ENCODE peak calls at places on chromosomes 16 and 17, in seven cellular contexts. One of them, this sample, is unnamed.

GRCh38 chr16:87201777-87202176 is 115.4 kb downstream of the C16orf95 start:
- DNase-seq in A172: no peak
- DNase-seq in frontal cortex: no peak
- DNase-seq in Peyer's patch: no peak
- DNase-seq in retina: no peak
- DNase-seq in activated T-cell treated with anti-CD3 and anti-CD28 coated beads, Interleukin-2, amount 50 U/mL, for 4 hours: no peak
- DNase-seq in fibroblast of the aortic adventitia: peak
- DNase-seq in this sample: no peak

GRCh38 chr17:68035131-68035522 is 408 bp upstream of the KPNA2 start:
- DNase-seq in activated T-cell treated with anti-CD3 and anti-CD28 coated beads, Interleukin-2, amount 50 U/mL, for 4 hours: peak
- DNase-seq in retina: no peak
- DNase-seq in fibroblast of the aortic adventitia: no peak
- DNase-seq in Peyer's patch: peak
- DNase-seq in frontal cortex: no peak
- DNase-seq in A172: no peak
- DNase-seq in this sample: peak

GRCh38 chr16:70679653-70680494 is 6.0 kb downstream of the MTSS2 start:
- DNase-seq in fibroblast of the aortic adventitia: no peak
- DNase-seq in frontal cortex: peak
- DNase-seq in A172: no peak
- DNase-seq in retina: peak
- DNase-seq in Peyer's patch: no peak
- DNase-seq in activated T-cell treated with anti-CD3 and anti-CD28 coated beads, Interleukin-2, amount 50 U/mL, for 4 hours: no peak
- DNase-seq in this sample: no peak

GRCh38 chr16:54171855-54172537 is 114.6 kb downstream of the IRX3 start:
- DNase-seq in fibroblast of the aortic adventitia: peak
- DNase-seq in Peyer's patch: no peak
- DNase-seq in activated T-cell treated with anti-CD3 and anti-CD28 coated beads, Interleukin-2, amount 50 U/mL, for 4 hours: no peak
- DNase-seq in frontal cortex: no peak
- DNase-seq in A172: no peak
- DNase-seq in retina: peak
- DNase-seq in this sample: no peak

GRCh38 chr17:62755139-62755851 is 52.8 kb downstream of the MARCHF10 start:
- DNase-seq in retina: no peak
- DNase-seq in A172: no peak
- DNase-seq in frontal cortex: no peak
- DNase-seq in activated T-cell treated with anti-CD3 and anti-CD28 coated beads, Interleukin-2, amount 50 U/mL, for 4 hours: no peak
- DNase-seq in fibroblast of the aortic adventitia: peak
- DNase-seq in Peyer's patch: no peak
- DNase-seq in this sample: no peak

GRCh38 chr17:15444805-15445204 is 22.6 kb downstream of the CDRT4 start:
- DNase-seq in activated T-cell treated with anti-CD3 and anti-CD28 coated beads, Interleukin-2, amount 50 U/mL, for 4 hours: no peak
- DNase-seq in frontal cortex: no peak
- DNase-seq in retina: no peak
- DNase-seq in fibroblast of the aortic adventitia: no peak
- DNase-seq in A172: peak
- DNase-seq in Peyer's patch: no peak
- DNase-seq in this sample: no peak

GRCh38 chr16:714079-714478 is 839 bp upstream of the METRN start:
- DNase-seq in A172: peak
- DNase-seq in activated T-cell treated with anti-CD3 and anti-CD28 coated beads, Interleukin-2, amount 50 U/mL, for 4 hours: no peak
- DNase-seq in Peyer's patch: no peak
- DNase-seq in frontal cortex: no peak
- DNase-seq in fibroblast of the aortic adventitia: no peak
- DNase-seq in retina: no peak
- DNase-seq in this sample: no peak

GRCh38 chr17:17740627-17741237 is 59.5 kb downstream of the RAI1 start:
- DNase-seq in fibroblast of the aortic adventitia: no peak
- DNase-seq in Peyer's patch: no peak
- DNase-seq in retina: peak
- DNase-seq in activated T-cell treated with anti-CD3 and anti-CD28 coated beads, Interleukin-2, amount 50 U/mL, for 4 hours: peak
- DNase-seq in frontal cortex: no peak
- DNase-seq in A172: no peak
- DNase-seq in this sample: no peak

GRCh38 chr16:88194397-88195020 is 188.2 kb upstream of the ZNF469 start:
- DNase-seq in Peyer's patch: peak
- DNase-seq in fibroblast of the aortic adventitia: no peak
- DNase-seq in retina: peak
- DNase-seq in frontal cortex: peak
- DNase-seq in activated T-cell treated with anti-CD3 and anti-CD28 coated beads, Interleukin-2, amount 50 U/mL, for 4 hours: no peak
- DNase-seq in A172: no peak
- DNase-seq in this sample: no peak

GRCh38 chr17:307741-308507 is 44.7 kb downstream of the RPH3AL start:
- DNase-seq in retina: peak
- DNase-seq in A172: no peak
- DNase-seq in frontal cortex: no peak
- DNase-seq in fibroblast of the aortic adventitia: peak
- DNase-seq in Peyer's patch: no peak
- DNase-seq in activated T-cell treated with anti-CD3 and anti-CD28 coated beads, Interleukin-2, amount 50 U/mL, for 4 hours: no peak
- DNase-seq in this sample: no peak

GRCh38 chr16:82061861-82062525 is 26.9 kb downstream of the HSD17B2 start:
- DNase-seq in A172: peak
- DNase-seq in activated T-cell treated with anti-CD3 and anti-CD28 coated beads, Interleukin-2, amount 50 U/mL, for 4 hours: no peak
- DNase-seq in frontal cortex: no peak
- DNase-seq in Peyer's patch: peak
- DNase-seq in retina: no peak
- DNase-seq in fibroblast of the aortic adventitia: peak
- DNase-seq in this sample: no peak

GRCh38 chr17:59002126-59002525 is 104.6 kb downstream of the TRIM37 start:
- DNase-seq in A172: no peak
- DNase-seq in fibroblast of the aortic adventitia: no peak
- DNase-seq in frontal cortex: no peak
- DNase-seq in activated T-cell treated with anti-CD3 and anti-CD28 coated beads, Interleukin-2, amount 50 U/mL, for 4 hours: no peak
- DNase-seq in Peyer's patch: no peak
- DNase-seq in retina: no peak
- DNase-seq in this sample: no peak

GRCh38 chr17:27290916-27291598 is 2.9 kb upstream of the WSB1 start:
- DNase-seq in A172: no peak
- DNase-seq in Peyer's patch: no peak
- DNase-seq in retina: no peak
- DNase-seq in activated T-cell treated with anti-CD3 and anti-CD28 coated beads, Interleukin-2, amount 50 U/mL, for 4 hours: no peak
- DNase-seq in frontal cortex: no peak
- DNase-seq in fibroblast of the aortic adventitia: no peak
- DNase-seq in this sample: no peak

GRCh38 chr17:45143101-45143670 is 5.1 kb upstream of the HEXIM1 start:
- DNase-seq in fibroblast of the aortic adventitia: no peak
- DNase-seq in A172: no peak
- DNase-seq in frontal cortex: no peak
- DNase-seq in Peyer's patch: no peak
- DNase-seq in activated T-cell treated with anti-CD3 and anti-CD28 coated beads, Interleukin-2, amount 50 U/mL, for 4 hours: no peak
- DNase-seq in retina: no peak
- DNase-seq in this sample: no peak

GRCh38 chr17:40150215-40150614 is 9.9 kb downstream of the CASC3 start:
- DNase-seq in activated T-cell treated with anti-CD3 and anti-CD28 coated beads, Interleukin-2, amount 50 U/mL, for 4 hours: no peak
- DNase-seq in fibroblast of the aortic adventitia: no peak
- DNase-seq in Peyer's patch: no peak
- DNase-seq in retina: no peak
- DNase-seq in frontal cortex: no peak
- DNase-seq in A172: no peak
- DNase-seq in this sample: no peak

GRCh38 chr16:19690196-19690595 is 27.8 kb downstream of the KNOP1 start:
- DNase-seq in frontal cortex: no peak
- DNase-seq in fibroblast of the aortic adventitia: no peak
- DNase-seq in Peyer's patch: no peak
- DNase-seq in retina: no peak
- DNase-seq in A172: no peak
- DNase-seq in activated T-cell treated with anti-CD3 and anti-CD28 coated beads, Interleukin-2, amount 50 U/mL, for 4 hours: no peak
- DNase-seq in this sample: no peak

GRCh38 chr17:59829217-59830006 is 63.3 kb downstream of the TUBD1 start:
- DNase-seq in A172: peak
- DNase-seq in Peyer's patch: peak
- DNase-seq in fibroblast of the aortic adventitia: peak
- DNase-seq in frontal cortex: no peak
- DNase-seq in activated T-cell treated with anti-CD3 and anti-CD28 coated beads, Interleukin-2, amount 50 U/mL, for 4 hours: no peak
- DNase-seq in retina: no peak
- DNase-seq in this sample: no peak

GRCh38 chr17:67032985-67033384 is 11.4 kb upstream of the CACNG1 start:
- DNase-seq in retina: no peak
- DNase-seq in fibroblast of the aortic adventitia: no peak
- DNase-seq in Peyer's patch: no peak
- DNase-seq in frontal cortex: no peak
- DNase-seq in A172: no peak
- DNase-seq in activated T-cell treated with anti-CD3 and anti-CD28 coated beads, Interleukin-2, amount 50 U/mL, for 4 hours: no peak
- DNase-seq in this sample: no peak

GRCh38 chr17:14321476-14321949 is 20.6 kb downstream of the HS3ST3B1 start:
- DNase-seq in Peyer's patch: no peak
- DNase-seq in activated T-cell treated with anti-CD3 and anti-CD28 coated beads, Interleukin-2, amount 50 U/mL, for 4 hours: no peak
- DNase-seq in A172: no peak
- DNase-seq in fibroblast of the aortic adventitia: no peak
- DNase-seq in frontal cortex: no peak
- DNase-seq in retina: no peak
- DNase-seq in this sample: no peak

GRCh38 chr16:50210266-50211038 is 55.9 kb upstream of the ADCY7 start:
- DNase-seq in Peyer's patch: peak
- DNase-seq in retina: peak
- DNase-seq in activated T-cell treated with anti-CD3 and anti-CD28 coated beads, Interleukin-2, amount 50 U/mL, for 4 hours: peak
- DNase-seq in A172: peak
- DNase-seq in frontal cortex: peak
- DNase-seq in fibroblast of the aortic adventitia: peak
- DNase-seq in this sample: peak

GRCh38 chr17:79902146-79902791 is 63.0 kb upstream of the CBX4 start:
- DNase-seq in activated T-cell treated with anti-CD3 and anti-CD28 coated beads, Interleukin-2, amount 50 U/mL, for 4 hours: no peak
- DNase-seq in retina: no peak
- DNase-seq in fibroblast of the aortic adventitia: no peak
- DNase-seq in frontal cortex: no peak
- DNase-seq in Peyer's patch: no peak
- DNase-seq in A172: no peak
- DNase-seq in this sample: no peak

This sample was measured in neural crest cell.